ENCODE peak calls at places on chromosome 20, in five cellular contexts. One of them, this sample, is unnamed.

GRCh38 chr20:49187330-49188100 is 619 bp downstream of the STAU1 start:
- DNase-seq in T-helper 9 cell: no peak
- DNase-seq in uterus: peak
- DNase-seq in activated CD4-positive, alpha-beta T cell treated with anti-CD3 and anti-CD28 coated beads, Interleukin-2, amount 10 ng/mL, durations not matched to agents 7 days and 5 days: peak
- DNase-seq in NCI-H2029: no peak
- DNase-seq in this sample: peak

GRCh38 chr20:53993310-53993709 is 77.1 kb downstream of the BCAS1 start:
- DNase-seq in T-helper 9 cell: no peak
- DNase-seq in uterus: no peak
- DNase-seq in activated CD4-positive, alpha-beta T cell treated with anti-CD3 and anti-CD28 coated beads, Interleukin-2, amount 10 ng/mL, durations not matched to agents 7 days and 5 days: no peak
- DNase-seq in NCI-H2029: no peak
- DNase-seq in this sample: no peak

GRCh38 chr20:16942702-16943101 is 194.5 kb downstream of the OTOR start:
- DNase-seq in T-helper 9 cell: no peak
- DNase-seq in uterus: no peak
- DNase-seq in activated CD4-positive, alpha-beta T cell treated with anti-CD3 and anti-CD28 coated beads, Interleukin-2, amount 10 ng/mL, durations not matched to agents 7 days and 5 days: no peak
- DNase-seq in NCI-H2029: no peak
- DNase-seq in this sample: no peak

GRCh38 chr20:44733341-44734069 is 12.2 kb upstream of the KCNK15 start:
- DNase-seq in T-helper 9 cell: peak
- DNase-seq in uterus: peak
- DNase-seq in activated CD4-positive, alpha-beta T cell treated with anti-CD3 and anti-CD28 coated beads, Interleukin-2, amount 10 ng/mL, durations not matched to agents 7 days and 5 days: peak
- DNase-seq in NCI-H2029: peak
- DNase-seq in this sample: peak

GRCh38 chr20:41169184-41169690 is 31.9 kb downstream of the PLCG1 start:
- DNase-seq in T-helper 9 cell: no peak
- DNase-seq in uterus: peak
- DNase-seq in activated CD4-positive, alpha-beta T cell treated with anti-CD3 and anti-CD28 coated beads, Interleukin-2, amount 10 ng/mL, durations not matched to agents 7 days and 5 days: no peak
- DNase-seq in NCI-H2029: no peak
- DNase-seq in this sample: no peak

GRCh38 chr20:48635791-48636267 is 192.0 kb downstream of the PREX1 start:
- DNase-seq in T-helper 9 cell: peak
- DNase-seq in uterus: no peak
- DNase-seq in activated CD4-positive, alpha-beta T cell treated with anti-CD3 and anti-CD28 coated beads, Interleukin-2, amount 10 ng/mL, durations not matched to agents 7 days and 5 days: peak
- DNase-seq in NCI-H2029: peak
- DNase-seq in this sample: peak

GRCh38 chr20:43530321-43531090 is 23.0 kb downstream of the L3MBTL1 start:
- DNase-seq in T-helper 9 cell: no peak
- DNase-seq in uterus: no peak
- DNase-seq in activated CD4-positive, alpha-beta T cell treated with anti-CD3 and anti-CD28 coated beads, Interleukin-2, amount 10 ng/mL, durations not matched to agents 7 days and 5 days: no peak
- DNase-seq in NCI-H2029: no peak
- DNase-seq in this sample: no peak

GRCh38 chr20:11235058-11235457 is 561.3 kb upstream of the JAG1 start:
- DNase-seq in T-helper 9 cell: no peak
- DNase-seq in uterus: no peak
- DNase-seq in activated CD4-positive, alpha-beta T cell treated with anti-CD3 and anti-CD28 coated beads, Interleukin-2, amount 10 ng/mL, durations not matched to agents 7 days and 5 days: no peak
- DNase-seq in NCI-H2029: no peak
- DNase-seq in this sample: no peak

GRCh38 chr20:22581437-22582385 is 2.7 kb downstream of the FOXA2 start:
- DNase-seq in T-helper 9 cell: no peak
- DNase-seq in uterus: no peak
- DNase-seq in activated CD4-positive, alpha-beta T cell treated with anti-CD3 and anti-CD28 coated beads, Interleukin-2, amount 10 ng/mL, durations not matched to agents 7 days and 5 days: no peak
- DNase-seq in NCI-H2029: no peak
- DNase-seq in this sample: no peak

GRCh38 chr20:63626424-63627128 is at the start of gene GMEB2:
- DNase-seq in T-helper 9 cell: no peak
- DNase-seq in uterus: peak
- DNase-seq in activated CD4-positive, alpha-beta T cell treated with anti-CD3 and anti-CD28 coated beads, Interleukin-2, amount 10 ng/mL, durations not matched to agents 7 days and 5 days: peak
- DNase-seq in NCI-H2029: peak
- DNase-seq in this sample: no peak

GRCh38 chr20:15455279-15455678 is 1117.9 kb upstream of the FLRT3 start:
- DNase-seq in T-helper 9 cell: no peak
- DNase-seq in uterus: no peak
- DNase-seq in activated CD4-positive, alpha-beta T cell treated with anti-CD3 and anti-CD28 coated beads, Interleukin-2, amount 10 ng/mL, durations not matched to agents 7 days and 5 days: no peak
- DNase-seq in NCI-H2029: no peak
- DNase-seq in this sample: no peak

GRCh38 chr20:58661298-58662141 is 10.4 kb downstream of the STX16 start:
- DNase-seq in T-helper 9 cell: peak
- DNase-seq in uterus: no peak
- DNase-seq in activated CD4-positive, alpha-beta T cell treated with anti-CD3 and anti-CD28 coated beads, Interleukin-2, amount 10 ng/mL, durations not matched to agents 7 days and 5 days: peak
- DNase-seq in NCI-H2029: no peak
- DNase-seq in this sample: peak

GRCh38 chr20:57591289-57592229 is 28.7 kb downstream of the ZBP1 start:
- DNase-seq in T-helper 9 cell: no peak
- DNase-seq in uterus: no peak
- DNase-seq in activated CD4-positive, alpha-beta T cell treated with anti-CD3 and anti-CD28 coated beads, Interleukin-2, amount 10 ng/mL, durations not matched to agents 7 days and 5 days: no peak
- DNase-seq in NCI-H2029: no peak
- DNase-seq in this sample: no peak

GRCh38 chr20:382291-383115 is 1.9 kb downstream of the TRIB3 start:
- DNase-seq in T-helper 9 cell: no peak
- DNase-seq in uterus: no peak
- DNase-seq in activated CD4-positive, alpha-beta T cell treated with anti-CD3 and anti-CD28 coated beads, Interleukin-2, amount 10 ng/mL, durations not matched to agents 7 days and 5 days: no peak
- DNase-seq in NCI-H2029: no peak
- DNase-seq in this sample: no peak

GRCh38 chr20:59817406-59817805 is 116.0 kb downstream of the SYCP2 start:
- DNase-seq in T-helper 9 cell: no peak
- DNase-seq in uterus: peak
- DNase-seq in activated CD4-positive, alpha-beta T cell treated with anti-CD3 and anti-CD28 coated beads, Interleukin-2, amount 10 ng/mL, durations not matched to agents 7 days and 5 days: no peak
- DNase-seq in NCI-H2029: no peak
- DNase-seq in this sample: no peak

This sample was measured in effector memory CD4-positive, alpha-beta T cell.